ENCODE peak calls at places on chromosomes 4 and X, in five cellular contexts. J is WERI-Rb-1, S is fibroblast of lung, C is left lung, M is colonic mucosa. R is an unnamed sample.

GRCh38 chrX:40544343-40545250 is 36.2 kb upstream of the ATP6AP2 start:
- DNase-seq in C (no peak), M (no peak), J (peak; percentile 35), S (peak; percentile 9), R (no peak)

GRCh38 chrX:18994713-18995112 is 10.8 kb upstream of the PHKA2 start:
- DNase-seq in S (peak; percentile 86), M (no peak), J (no peak), C (no peak), R (no peak)

GRCh38 chr4:154205471-154205870 is 286.1 kb downstream of the DCHS2 start:
- DNase-seq in S (no peak), J (no peak), M (no peak), C (no peak), R (no peak)

GRCh38 chr4:153109296-153109868 is 94.9 kb upstream of the TRIM2 start:
- DNase-seq in S (no peak), M (no peak), J (no peak), C (no peak), R (no peak)

GRCh38 chr4:24594887-24595286 is 10.5 kb upstream of the DHX15 start:
- DNase-seq in S (peak; percentile 31), C (no peak), M (no peak), J (no peak), R (no peak)

GRCh38 chr4:158159054-158159717 is 13.6 kb downstream of the GASK1B start:
- DNase-seq in S (peak; percentile 12), J (no peak), M (no peak), C (no peak), R (no peak)

GRCh38 chrX:148501121-148502066 is 977 bp downstream of the AFF2 start:
- DNase-seq in J (peak; percentile 22), C (peak; percentile 78), M (no peak), S (no peak), R (peak; percentile 72)

GRCh38 chrX:96792047-96792446 is 91.7 kb upstream of the RPA4 start:
- DNase-seq in S (no peak), M (no peak), C (no peak), J (no peak), R (no peak)

GRCh38 chrX:9257718-9258117 is 207.1 kb upstream of the TBL1X start:
- DNase-seq in M (no peak), S (no peak), C (no peak), J (no peak), R (no peak)

GRCh38 chr4:37836256-37836655 is 9.8 kb downstream of the PGM2 start:
- DNase-seq in M (no peak), C (no peak), S (no peak), J (no peak), R (no peak)

GRCh38 chr4:37835806-37836205 is 9.3 kb downstream of the PGM2 start:
- DNase-seq in C (no peak), M (no peak), S (no peak), J (no peak), R (no peak)

GRCh38 chr4:37839426-37839825 is 12.9 kb downstream of the PGM2 start:
- DNase-seq in M (no peak), J (no peak), C (no peak), S (no peak), R (no peak)

GRCh38 chr4:37836838-37837413 is 10.4 kb downstream of the PGM2 start:
- DNase-seq in S (no peak), J (no peak), C (no peak), M (no peak), R (no peak)

DNA sequence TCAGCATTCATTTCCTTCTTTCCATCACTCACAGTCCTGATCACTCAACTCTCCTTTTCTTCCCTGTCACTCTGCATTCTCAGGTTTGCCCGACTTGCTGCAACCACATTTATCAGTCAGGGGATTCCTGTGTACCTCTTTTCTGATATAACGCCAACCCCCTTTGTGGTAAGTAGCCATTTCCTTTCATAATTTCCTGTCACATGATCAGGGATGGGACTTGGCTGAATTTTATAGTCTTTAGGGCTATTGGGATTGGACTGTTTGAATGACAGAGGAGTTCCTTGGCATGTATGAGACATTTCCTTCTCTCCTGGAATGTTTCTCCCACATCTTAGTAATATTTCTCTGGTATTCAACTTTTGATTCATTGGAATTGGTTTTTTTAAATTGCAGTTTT is 11.0 kb downstream of the PGM2 start:
- DNase-seq in C (no peak), S (peak; percentile 31), J (no peak), M (no peak), R (no peak)
- H3K27ac ChIP-seq in C (peak overlapping the region; percentile 21), S (no peak overlapping the region), J (no peak overlapping the region), M (no peak overlapping the region), R (no peak overlapping the region)

DNA sequence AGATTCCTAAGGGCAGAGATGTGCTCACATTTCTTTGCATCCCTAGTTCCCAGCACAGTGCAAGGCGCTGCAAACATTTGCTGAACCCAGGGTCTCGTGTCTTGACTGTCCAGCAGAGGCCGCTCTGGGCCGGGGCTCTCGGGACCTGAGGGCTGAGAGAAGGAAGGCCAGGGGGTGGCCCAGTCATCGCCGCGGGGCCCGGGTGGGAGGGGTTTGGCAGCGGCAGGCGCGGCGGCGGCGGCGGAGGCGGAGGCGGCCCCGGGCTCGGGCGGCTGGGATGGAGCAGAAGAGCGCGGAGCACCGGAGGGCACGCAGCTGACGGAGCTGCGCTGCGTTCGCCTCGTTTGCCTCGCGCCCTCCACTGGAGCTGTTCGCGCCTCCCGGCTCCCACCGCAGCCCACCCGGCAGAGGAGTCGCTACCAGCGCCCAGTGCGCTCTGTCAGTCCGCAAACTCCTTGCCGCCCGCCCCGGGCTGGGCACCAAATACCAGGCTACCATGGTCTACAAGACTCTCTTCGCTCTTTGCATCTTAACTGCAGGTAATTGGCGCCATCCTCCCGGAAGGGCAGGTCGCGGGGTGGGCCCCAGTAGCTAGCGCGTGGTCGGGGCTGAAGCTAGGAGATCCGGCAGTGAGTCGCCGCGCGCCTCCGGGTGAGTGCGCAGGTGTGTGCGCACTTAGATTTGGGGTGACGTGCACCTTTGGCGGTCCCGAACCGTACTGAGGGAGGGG is at the start of gene PARM1:
- DNase-seq in M (peak; percentile 97), C (peak; percentile 95), J (peak; percentile 92), S (peak; percentile 79), R (peak; percentile 95)
- H3K4me3 ChIP-seq in M (peak within 1 kb of the TSS; percentile 80), C (peak within 1 kb of the TSS; percentile 37), J (peak within 1 kb of the TSS; percentile 64), S (peak within 1 kb of the TSS; percentile 57), R (peak within 1 kb of the TSS; percentile 93)

GRCh38 chr4:8181844-8182243 is 17.2 kb upstream of the SH3TC1 start:
- DNase-seq in C (peak; percentile 79), J (no peak), M (peak; percentile 84), S (no peak), R (no peak)
- H3K27ac ChIP-seq in C (no peak overlapping the region), J (no peak overlapping the region), M (no peak overlapping the region), S (no peak overlapping the region), R (no peak overlapping the region)

GRCh38 chrX:3290561-3290960 is 55.9 kb downstream of the MXRA5 start:
- DNase-seq in C (no peak), M (no peak), S (no peak), J (no peak), R (no peak)

GRCh38 chrX:3280706-3281105 is 65.7 kb downstream of the MXRA5 start:
- DNase-seq in C (no peak), S (no peak), M (no peak), J (no peak), R (no peak)

DNA sequence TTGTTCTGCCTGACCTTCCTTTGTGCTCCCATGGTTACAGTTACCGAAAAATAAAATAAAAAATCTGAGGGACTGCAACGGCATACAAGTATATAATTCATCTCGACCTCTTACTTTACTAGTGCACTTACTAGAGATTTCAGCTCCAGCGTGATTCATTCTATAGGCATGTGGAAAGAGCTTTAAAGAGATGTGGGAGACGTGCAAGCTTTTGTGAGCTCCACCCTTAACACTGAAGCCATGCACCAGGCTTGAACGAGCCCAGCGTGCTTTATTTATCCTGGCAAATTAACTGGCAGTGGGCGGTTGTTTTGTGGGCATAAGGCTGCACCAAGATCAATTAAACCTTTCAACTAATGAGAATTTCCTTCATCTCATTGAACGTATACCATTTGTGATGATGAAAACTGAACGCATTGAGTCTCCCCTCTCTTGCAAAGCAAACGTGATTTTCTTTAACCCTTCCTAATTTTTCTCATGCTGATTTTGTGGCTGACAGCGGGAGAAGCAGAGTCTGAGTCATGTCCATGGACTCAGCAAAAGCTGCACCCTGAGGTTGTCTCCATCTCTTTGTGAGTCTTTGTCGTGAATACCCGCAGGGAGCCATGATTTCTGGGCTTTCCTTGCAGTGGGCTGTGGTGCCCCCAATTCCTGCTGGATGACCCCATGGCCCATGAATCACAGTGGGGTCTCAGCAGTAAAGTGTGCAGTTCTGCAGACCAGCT is 60.1 kb downstream of the MXRA5 start:
- DNase-seq in S (peak; percentile 79), M (no peak), J (no peak), C (no peak), R (peak; percentile 44)
- H3K4me3 ChIP-seq in S (no peak overlapping the region), M (no peak overlapping the region), J (no peak overlapping the region), C (no peak overlapping the region), R (no peak overlapping the region)

GRCh38 chrX:132909643-132910042 is 48.8 kb downstream of the HS6ST2 start:
- DNase-seq in M (no peak), J (no peak), S (peak; percentile 90), C (no peak), R (no peak)
- H3K27ac ChIP-seq in M (no peak overlapping the region), J (no peak overlapping the region), S (no peak overlapping the region), C (no peak overlapping the region), R (no peak overlapping the region)

DNA sequence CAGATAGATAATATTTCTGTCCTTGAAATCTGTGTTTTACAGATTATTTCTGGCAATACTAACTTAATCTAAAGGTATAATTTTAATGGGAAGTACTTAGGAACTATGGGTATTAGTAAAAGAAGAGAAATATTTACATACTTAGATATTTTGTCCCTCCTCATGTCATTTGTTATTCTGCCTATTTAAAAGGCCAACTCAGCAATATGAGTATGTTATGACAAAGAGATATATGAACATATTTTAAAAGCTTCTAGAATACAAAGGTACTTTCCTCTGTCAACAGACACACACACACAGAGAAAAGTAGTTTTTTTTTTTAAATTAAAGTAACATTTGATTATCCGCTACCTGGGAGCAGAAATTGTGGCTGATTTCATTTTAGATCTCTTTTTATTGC is 7.9 kb downstream of the SLC7A11 start:
- DNase-seq in J (no peak), S (no peak), M (no peak), C (no peak), R (no peak)
- H3K4me3 ChIP-seq in J (no peak overlapping the region), S (no peak overlapping the region), M (no peak overlapping the region), C (no peak overlapping the region), R (no peak overlapping the region)

R was measured in aorta.